ENCODE peak calls at places on chromosome 2, in ten cellular contexts. R is H54; Z is stimulated activated CD8-positive, alpha-beta memory T cell treated with anti-CD3 and anti-CD28 coated beads, Interleukin-2, amount 100 ng/mL, for 1 hour; B is right lobe of liver; L is A549; U is HFFc6; N is GM10248; D is astrocyte of the spinal cord; G is astrocyte; K is right cardiac atrium. M is an unnamed sample.

GRCh38 chr2:23385748-23386421 is 906 bp downstream of the KLHL29 start:
- DNase-seq in K (peak), U (no peak), L (peak), G (no peak), N (peak), B (no peak), D (no peak), R (peak), Z (no peak), M (no peak)

GRCh38 chr2:111201214-111201613 is 80.5 kb downstream of the BCL2L11 start:
- DNase-seq in D (no peak), U (no peak), R (no peak), N (no peak), K (no peak), Z (no peak), B (no peak), L (no peak), G (no peak), M (no peak)

GRCh38 chr2:11387100-11387390 is 42.6 kb upstream of the ROCK2 start:
- DNase-seq in K (no peak), U (peak), D (no peak), N (no peak), B (no peak), L (no peak), R (no peak), G (no peak), Z (no peak), M (no peak)

GRCh38 chr2:97728091-97728596 is 14.8 kb downstream of the ZAP70 start:
- DNase-seq in K (peak), N (no peak), B (no peak), D (no peak), L (no peak), Z (no peak), U (no peak), G (no peak), R (peak), M (peak)

GRCh38 chr2:46276652-46277051 is 20.6 kb upstream of the EPAS1 start:
- DNase-seq in K (no peak), G (peak), N (no peak), R (no peak), D (no peak), L (peak), Z (no peak), U (no peak), B (no peak), M (no peak)

GRCh38 chr2:5391361-5391760 is 300.8 kb upstream of the SOX11 start:
- DNase-seq in N (no peak), Z (no peak), G (no peak), L (no peak), R (no peak), U (no peak), B (no peak), K (peak), D (no peak), M (peak)

GRCh38 chr2:16170675-16171424 is 230.5 kb downstream of the MYCN start:
- DNase-seq in U (no peak), N (no peak), R (no peak), G (no peak), D (no peak), L (no peak), K (no peak), Z (no peak), B (no peak), M (no peak)

GRCh38 chr2:222423186-222423585 is 1.2 kb upstream of the SGPP2 start:
- DNase-seq in K (no peak), R (no peak), G (no peak), D (no peak), B (no peak), U (no peak), Z (no peak), L (no peak), N (no peak), M (no peak)

GRCh38 chr2:201607568-201607967 is 35.7 kb downstream of the TMEM237 start:
- DNase-seq in N (no peak), U (no peak), K (no peak), G (no peak), D (no peak), B (no peak), R (no peak), Z (no peak), L (no peak), M (no peak)

GRCh38 chr2:45653584-45653983 is 2.1 kb downstream of the PRKCE start:
- DNase-seq in D (peak), L (no peak), N (no peak), R (no peak), K (no peak), Z (no peak), U (no peak), B (no peak), G (peak), M (no peak)

GRCh38 chr2:43727634-43728014 is 46.2 kb upstream of the DYNC2LI1 start:
- DNase-seq in K (no peak), L (no peak), N (no peak), G (peak), B (no peak), U (no peak), D (no peak), Z (no peak), R (no peak), M (no peak)

GRCh38 chr2:86703704-86704370 is 16.3 kb upstream of the RMND5A start:
- DNase-seq in R (no peak), L (no peak), G (peak), U (peak), B (no peak), N (no peak), D (peak), K (no peak), Z (no peak), M (peak)

GRCh38 chr2:29479566-29479965 is 364.4 kb downstream of the CLIP4 start:
- DNase-seq in N (no peak), K (no peak), U (no peak), L (no peak), R (no peak), Z (no peak), D (no peak), B (no peak), G (no peak), M (no peak)

M was measured in Right ventricle myocardium superior.